ENCODE peak calls at places on chromosomes 6 and 20, in eight cellular contexts. E is endodermal cell; H is CD8-positive, alpha-beta memory T cell; B is naive thymus-derived CD4-positive, alpha-beta T cell; W is H7; D is lower lobe of right lung; U is breast epithelium; L is bronchial epithelial cell. Y is an unnamed sample. For H3K36me3, the result is how much of the 10 kb centered on the place peaks cover.

GRCh38 chr20:5658897-5659296 is 91.3 kb upstream of the SHLD1 start:
- DNase-seq in H (peak), E (no peak), W (no peak), D (peak), L (peak), B (peak), U (peak), Y (no peak)

GRCh38 chr6:118712955-118713354 is 61.6 kb upstream of the CEP85L start:
- DNase-seq in H (no peak), L (peak), D (no peak), E (no peak), U (no peak), W (no peak), B (no peak), Y (no peak)

GRCh38 chr6:72554203-72554564 is 67.7 kb upstream of the KCNQ5 start:
- DNase-seq in W (no peak), U (no peak), H (no peak), E (no peak), D (no peak), B (no peak), L (peak), Y (no peak)

GRCh38 chr20:58822175-58822574 is 28.5 kb downstream of the GNAS-AS1 start:
- DNase-seq in L (no peak), D (no peak), B (no peak), E (no peak), H (no peak), W (peak), U (no peak), Y (no peak)

GRCh38 chr6:114194362-114195343 is 148.2 kb downstream of the HS3ST5 start:
- DNase-seq in W (no peak), L (no peak), E (no peak), H (no peak), D (no peak), B (no peak), U (no peak), Y (no peak)

GRCh38 chr6:17021539-17021889 is 80.3 kb upstream of the STMND1 start:
- DNase-seq in L (no peak), H (no peak), W (no peak), U (no peak), B (no peak), E (no peak), D (no peak), Y (no peak)

GRCh38 chr6:106847116-106847515 is 127.4 kb downstream of the CD24 start:
- DNase-seq in U (no peak), D (no peak), E (no peak), L (no peak), B (no peak), H (no peak), W (no peak), Y (no peak)

GRCh38 chr6:93721386-93722048 is 302.2 kb upstream of the EPHA7 start:
- DNase-seq in L (no peak), H (no peak), B (no peak), W (peak), E (peak), U (no peak), D (no peak), Y (no peak)

GRCh38 chr6:161273752-161274487 is at the start of gene AGPAT4:
- DNase-seq in L (peak), B (peak), E (peak), U (peak), D (peak), W (peak), H (peak), Y (peak)

GRCh38 chr6:111890981-111891380 is 17.7 kb upstream of the FYN start:
- DNase-seq in B (no peak), L (no peak), U (no peak), E (no peak), W (no peak), D (no peak), H (no peak), Y (no peak)

GRCh38 chr6:27791182-27791939 is 120.8 kb downstream of the OR2B2 start:
- DNase-seq in D (no peak), W (peak), H (no peak), B (no peak), E (peak), L (peak), U (no peak), Y (peak)

GRCh38 chr6:30685157-30685976 is 1.1 kb downstream of the PPP1R18 start:
- DNase-seq in D (no peak), W (no peak), L (no peak), U (no peak), E (peak), B (no peak), H (no peak), Y (no peak)

GRCh38 chr6:170533792-170534191 is 19.3 kb downstream of the PSMB1 start:
- DNase-seq in B (no peak), H (no peak), W (no peak), E (no peak), L (no peak), D (no peak), U (no peak), Y (no peak)

GRCh38 chr6:170537329-170537728 is 15.8 kb downstream of the PSMB1 start:
- DNase-seq in U (no peak), E (no peak), D (no peak), W (no peak), L (no peak), B (no peak), H (no peak), Y (no peak)

GRCh38 chr6:170529839-170530520 is 23.1 kb downstream of the PSMB1 start:
- DNase-seq in W (peak), D (peak), B (peak), H (peak), E (peak), L (peak), U (peak), Y (peak)

GRCh38 chr6:170532867-170533488 is 20.1 kb downstream of the PSMB1 start:
- DNase-seq in E (no peak), U (no peak), B (no peak), W (no peak), H (no peak), D (no peak), L (no peak), Y (no peak)

GRCh38 chr6:170535002-170535401 is 18.1 kb downstream of the PSMB1 start:
- DNase-seq in B (no peak), E (no peak), U (no peak), H (no peak), D (no peak), W (no peak), L (no peak), Y (no peak)
- H3K36me3 ChIP-seq in B (under half), E (half or more), U (under half), H (half or more), D (half or more), W (under half), L (under half), Y (under half)

DNA sequence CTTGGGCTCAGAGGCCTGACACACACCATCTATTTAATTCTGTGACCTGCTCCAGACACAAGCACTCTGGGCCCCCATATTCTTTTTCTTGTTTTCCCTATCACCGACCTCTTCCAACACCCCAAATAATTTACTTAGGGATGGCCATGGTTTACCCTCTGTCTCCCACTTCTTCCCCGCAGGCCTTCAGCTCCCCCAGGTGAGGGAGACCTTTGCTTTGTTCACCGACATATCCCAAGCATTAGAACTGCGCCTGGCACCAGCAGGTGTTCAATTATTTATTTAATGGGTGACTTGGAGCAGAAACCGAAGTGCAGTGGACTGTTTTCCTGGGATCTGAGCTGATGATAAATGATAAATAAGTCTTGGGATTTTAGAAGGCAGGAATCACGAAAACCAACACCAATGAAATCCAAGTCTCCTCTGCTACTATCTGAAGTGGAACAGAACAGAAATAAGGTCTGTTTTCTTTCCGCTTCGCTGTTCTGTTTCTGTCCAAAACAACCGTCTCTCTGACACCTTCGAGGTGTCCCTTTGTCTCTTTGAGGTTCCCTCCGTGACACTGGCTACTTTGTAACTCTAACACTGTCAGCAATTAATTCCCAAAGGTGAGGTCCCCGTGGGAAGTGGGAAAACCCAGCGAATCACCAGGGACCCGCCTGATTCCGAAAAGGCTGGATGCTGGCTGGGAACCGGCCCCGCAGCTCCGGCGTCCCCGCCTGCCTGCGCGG is 1.1 kb upstream of the RIN2 start:
- DNase-seq in E (no peak), W (no peak), U (no peak), D (no peak), L (no peak), B (no peak), H (no peak), Y (no peak)
- H3K4me3 ChIP-seq in E (peak), W (peak), U (peak), D (peak), L (peak), B (no peak), H (no peak), Y (peak)

DNA sequence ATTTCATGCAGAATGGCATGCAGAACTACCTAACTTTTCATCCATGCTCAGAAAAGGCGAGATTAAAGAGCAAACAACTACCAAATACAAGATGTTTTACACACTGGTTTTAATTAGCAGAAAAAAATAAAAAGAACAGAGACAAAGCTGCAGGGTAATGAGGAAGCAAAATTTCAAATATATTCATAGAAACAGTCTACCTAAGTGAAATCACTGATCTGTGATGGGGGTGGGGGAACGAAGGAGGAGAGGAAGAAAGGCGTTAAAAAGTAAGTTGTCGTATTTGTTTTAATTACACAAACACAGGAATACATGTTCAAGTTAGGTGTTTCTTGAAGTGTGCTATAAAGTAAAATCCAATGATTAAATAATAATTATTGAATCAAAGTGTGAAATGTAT is 42.1 kb downstream of the MAP3K7 start:
- DNase-seq in D (no peak), B (no peak), L (no peak), U (no peak), W (no peak), E (no peak), H (no peak), Y (no peak)
- H3K36me3 ChIP-seq in D (half or more), B (under half), L (under half), U (under half), W (under half), E (half or more), H (under half), Y (under half)

GRCh38 chr20:34511891-34512265 is 4.3 kb upstream of the DYNLRB1 start:
- DNase-seq in U (no peak), D (no peak), W (no peak), E (no peak), B (no peak), L (no peak), H (no peak), Y (no peak)
- H3K4me3 ChIP-seq in U (no peak), D (no peak), W (no peak), E (no peak), B (no peak), L (no peak), H (no peak), Y (no peak)

Y was measured in mucosa of descending colon.